ENCODE peak calls at places on chromosome 14, in seven cellular contexts. R is fibroblast of pulmonary artery; Z is frontal cortex; E is activated CD4-positive, alpha-beta memory T cell treated with anti-CD3 and anti-CD28 coated beads, Interleukin-2, amount 10 ng/mL, durations not matched to agents 7 days and 5 days; M is anterior cingulate cortex; A is stimulated activated CD8-positive, alpha-beta memory T cell treated with anti-CD3 and anti-CD28 coated beads, Interleukin-15, amount 100 ng/mL, for 24 hours; W is mucosa of gallbladder. L is an unnamed sample.

GRCh38 chr14:89013698-89014569 is 189.5 kb downstream of the TTC8 start:
- DNase-seq in Z (no peak), W (no peak), E (no peak), A (no peak), R (no peak), M (no peak), L (no peak)

GRCh38 chr14:61512508-61512907 is 182.8 kb upstream of the HIF1A start:
- DNase-seq in E (no peak), Z (no peak), R (peak), A (no peak), W (no peak), M (no peak), L (peak)

GRCh38 chr14:49017451-49017850 is 568.7 kb downstream of the RPS29 start:
- DNase-seq in A (no peak), E (no peak), Z (no peak), M (no peak), W (no peak), R (no peak), L (no peak)

GRCh38 chr14:20624495-20625070 is 16.9 kb downstream of the OR6S1 start:
- DNase-seq in M (no peak), E (peak), Z (no peak), R (peak), A (no peak), W (peak), L (peak)

GRCh38 chr14:32019271-32019670 is 57.8 kb upstream of the ARHGAP5 start:
- DNase-seq in R (no peak), M (no peak), A (no peak), W (no peak), E (no peak), Z (no peak), L (no peak)

GRCh38 chr14:94313991-94314655 is 9.0 kb downstream of the SERPINA6 start:
- DNase-seq in Z (no peak), M (no peak), R (peak), A (no peak), E (no peak), W (no peak), L (no peak)

GRCh38 chr14:91918159-91918883 is 29.2 kb downstream of the FBLN5 start:
- DNase-seq in A (no peak), E (no peak), Z (no peak), W (peak), R (peak), M (no peak), L (no peak)

GRCh38 chr14:103549361-103550311 is 12.8 kb downstream of the BAG5 start:
- DNase-seq in E (no peak), Z (peak), R (no peak), W (no peak), A (no peak), M (peak), L (no peak)

GRCh38 chr14:102565331-102565887 is 27.0 kb upstream of the RCOR1 start:
- DNase-seq in E (no peak), M (no peak), W (no peak), A (no peak), R (no peak), Z (no peak), L (no peak)

GRCh38 chr14:68704736-68705720 is 87.8 kb downstream of the ZFP36L1 start:
- DNase-seq in A (no peak), R (peak), M (no peak), E (no peak), Z (no peak), W (peak), L (peak)

GRCh38 chr14:106883218-106883692 is 1356.9 kb downstream of the TMEM121 start:
- DNase-seq in E (peak), Z (no peak), A (no peak), M (no peak), R (peak), W (no peak), L (no peak)

GRCh38 chr14:60165547-60165876 is 314 bp upstream of the DHRS7 start:
- DNase-seq in R (no peak), M (no peak), W (no peak), E (no peak), A (no peak), Z (no peak), L (no peak)

GRCh38 chr14:90818715-90819114 is 2.5 kb upstream of the TTC7B start:
- DNase-seq in R (no peak), E (no peak), W (no peak), M (no peak), Z (no peak), A (no peak), L (no peak)

GRCh38 chr14:99853206-99853605 is 60.0 kb downstream of the EML1 start:
- DNase-seq in W (no peak), Z (peak), E (no peak), A (no peak), M (peak), R (no peak), L (peak)

GRCh38 chr14:56004807-56005579 is 113.2 kb upstream of the PELI2 start:
- DNase-seq in E (peak), M (no peak), R (peak), A (no peak), W (peak), Z (no peak), L (peak)

GRCh38 chr14:49584058-49584457 is 2.1 kb downstream of the RPS29 start:
- DNase-seq in R (no peak), E (no peak), Z (no peak), A (no peak), M (no peak), W (no peak), L (no peak)

GRCh38 chr14:21347201-21347600 is 36.6 kb downstream of the SUPT16H start:
- DNase-seq in E (no peak), M (no peak), W (no peak), R (peak), Z (no peak), A (no peak), L (no peak)

GRCh38 chr14:64541261-64541970 is 875 bp downstream of the HSPA2 start:
- DNase-seq in Z (no peak), A (no peak), W (no peak), E (peak), R (no peak), M (no peak), L (no peak)

L was measured in AG20443.